ENCODE peak calls at places on chromosomes 5 and 9, in four cellular contexts. Z is HepG2, B is H1, X is GM12878. U is an unnamed sample.

GRCh38 chr9:115378758-115379157 is 260.8 kb upstream of the TNC start:
- DNase-seq in X (no peak), Z (no peak), B (no peak), U (no peak)

GRCh38 chr9:108710424-108710823 is 145.4 kb downstream of the ACTL7B start:
- DNase-seq in X (no peak), B (no peak), Z (no peak), U (no peak)

GRCh38 chr5:168946363-168946762 is 354.6 kb downstream of the SLIT3 start:
- DNase-seq in Z (no peak), B (peak), X (no peak), U (no peak)

GRCh38 chr5:140295414-140295813 is 7.5 kb downstream of the PFDN1 start:
- DNase-seq in X (no peak), B (no peak), Z (peak), U (no peak)

GRCh38 chr5:157855404-157855994 is 3.4 kb downstream of the CLINT1 start:
- DNase-seq in X (no peak), B (peak), Z (peak), U (peak)

GRCh38 chr5:128349044-128349629 is 188.9 kb downstream of the FBN2 start:
- DNase-seq in X (no peak), B (no peak), Z (no peak), U (no peak)

GRCh38 chr5:94159144-94159543 is 417.7 kb upstream of the POU5F2 start:
- DNase-seq in Z (no peak), B (no peak), X (no peak), U (no peak)

GRCh38 chr9:104944356-104944755 is 16.4 kb upstream of the ABCA1 start:
- DNase-seq in B (no peak), Z (no peak), X (no peak), U (no peak)

GRCh38 chr5:32852535-32852934 is 141.4 kb downstream of the NPR3 start:
- DNase-seq in X (no peak), Z (peak), B (peak), U (no peak)

GRCh38 chr9:92614763-92615441 is 55.0 kb downstream of the IPPK start:
- DNase-seq in X (no peak), B (no peak), Z (no peak), U (no peak)

GRCh38 chr9:135613946-135614805 is 25.2 kb downstream of the GLT6D1 start:
- DNase-seq in X (no peak), Z (no peak), B (no peak), U (peak)

GRCh38 chr5:123802298-123802951 is 290.4 kb downstream of the CSNK1G3 start:
- DNase-seq in X (no peak), B (peak), Z (no peak), U (no peak)

GRCh38 chr5:79512692-79513518 is 1.0 kb downstream of the HOMER1 start:
- DNase-seq in B (no peak), Z (no peak), X (no peak), U (peak)

GRCh38 chr5:39555788-39556187 is 131.0 kb upstream of the DAB2 start:
- DNase-seq in Z (no peak), X (no peak), B (no peak), U (no peak)

GRCh38 chr5:124906339-124907097 is 160.1 kb upstream of the ZNF608 start:
- DNase-seq in Z (peak), B (no peak), X (no peak), U (no peak)

GRCh38 chr5:55324815-55325418 is 17.1 kb downstream of the MTREX start:
- DNase-seq in X (no peak), B (no peak), Z (peak), U (no peak)

GRCh38 chr5:65811004-65811403 is 89.0 kb downstream of the NLN start:
- DNase-seq in B (no peak), Z (no peak), X (no peak), U (no peak)
- TF ChIP-seq BRCA1 in B (no peak), Z (no peak), X (no peak), U (no peak)

GRCh38 chr5:129963359-129963758 is 59.1 kb downstream of the CHSY3 start:
- DNase-seq in B (no peak), Z (no peak), X (no peak), U (no peak)
- TF ChIP-seq BRCA1 in B (no peak), Z (no peak), X (no peak), U (no peak)

DNA sequence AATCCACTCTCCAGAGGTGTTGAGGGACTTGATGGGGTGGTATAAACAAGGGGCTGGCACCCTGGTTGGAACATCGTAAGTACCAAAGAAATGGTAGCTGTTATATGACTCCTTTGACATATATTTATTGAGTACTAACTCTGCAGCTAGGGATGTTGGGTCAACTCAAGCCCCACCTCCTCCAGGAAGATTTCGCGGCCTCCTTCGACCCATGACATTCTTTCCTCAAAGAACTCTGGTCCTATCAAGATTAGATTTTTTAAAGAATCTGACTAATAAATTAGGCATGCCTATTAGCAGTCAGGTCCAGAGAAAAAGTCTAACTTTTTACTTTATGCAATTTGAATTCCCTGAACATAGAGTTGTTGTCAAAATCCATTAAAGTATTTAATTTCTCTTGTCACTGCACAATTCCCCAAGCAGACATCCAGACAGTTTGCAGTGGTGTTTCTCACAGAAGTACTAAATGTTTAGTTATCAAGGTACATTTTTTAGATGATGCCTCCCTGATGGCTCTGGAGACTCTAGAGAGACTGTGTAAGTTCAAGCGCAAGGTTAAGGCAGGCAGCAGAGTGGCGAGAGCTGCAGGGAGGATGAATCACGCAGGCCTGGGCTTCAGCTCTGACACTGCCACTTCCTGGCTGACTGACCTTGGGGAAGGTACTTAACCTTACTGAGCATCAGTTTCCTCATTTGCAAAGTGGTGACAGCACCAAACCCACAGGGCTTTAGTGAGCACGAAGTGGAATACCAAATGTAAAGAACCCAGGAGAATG is 209.6 kb downstream of the TTLL11 start:
- DNase-seq in B (no peak), Z (no peak), X (no peak), U (no peak)
- TF ChIP-seq BRCA1 in B (no peak), Z (no peak), X (no peak), U (no peak)

DNA sequence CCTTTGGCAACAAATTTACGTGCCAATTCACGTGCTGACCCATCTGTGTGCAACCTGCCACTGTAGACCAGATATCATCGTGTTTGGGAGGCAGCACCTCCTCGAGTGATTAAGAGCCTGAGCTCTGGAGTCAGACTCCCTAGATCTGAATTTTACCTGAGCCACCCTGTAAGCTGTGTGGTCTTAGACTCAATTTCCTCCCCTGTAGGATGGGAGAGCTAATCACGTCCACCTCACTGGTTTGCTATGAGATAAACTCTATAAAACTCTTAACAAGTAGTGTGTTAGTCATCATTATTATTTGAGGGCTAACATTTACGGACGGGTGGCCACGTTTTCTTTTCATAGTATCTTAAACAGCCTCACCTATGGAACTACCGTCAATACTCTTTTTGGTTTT is 220.0 kb upstream of the ADAMTSL1 start:
- DNase-seq in B (no peak), X (no peak), Z (no peak), U (no peak)
- TF ChIP-seq BRCA1 in B (no peak), X (no peak), Z (no peak), U (no peak)

DNA sequence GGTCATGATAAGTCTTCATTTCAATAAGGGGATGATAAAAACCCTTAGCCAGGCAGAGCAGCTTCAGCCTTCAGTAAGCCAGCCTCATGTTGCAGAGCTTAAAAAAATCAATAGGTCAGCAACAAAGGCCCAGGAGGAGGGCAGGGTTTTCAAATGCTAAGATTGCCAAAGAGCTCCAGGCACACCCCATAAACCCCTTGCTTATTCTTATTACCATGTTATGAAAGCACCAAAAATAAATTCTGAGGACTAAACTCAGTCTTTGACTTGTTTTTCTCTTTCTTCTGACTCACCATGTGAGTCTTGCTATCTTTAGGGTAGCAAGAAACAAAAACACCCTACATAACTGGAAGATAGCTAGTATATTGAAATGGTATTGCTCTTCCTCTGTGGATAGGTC is 317.1 kb downstream of the KCTD16 start:
- DNase-seq in Z (no peak), B (no peak), X (no peak), U (no peak)
- TF ChIP-seq BRCA1 in Z (no peak), B (no peak), X (no peak), U (no peak)

U was measured in K562.